ENCODE peak calls at places on chromosomes 3 and 15, in five cellular contexts. R is adrenal gland, U is esophagus squamous epithelium, L is choroid plexus epithelial cell, C is sigmoid colon. F is an unnamed sample.

GRCh38 chr15:41949400-41950126 is 22.8 kb downstream of the EHD4 start:
- DNase-seq in C (no peak), U (no peak), R (no peak), L (no peak), F (peak)

GRCh38 chr3:164791263-164791662 is 287.0 kb downstream of the SI start:
- DNase-seq in R (no peak), L (no peak), U (no peak), C (no peak), F (no peak)

GRCh38 chr15:68407886-68408500 is 24.0 kb downstream of the ITGA11 start:
- DNase-seq in C (peak), U (no peak), L (no peak), R (no peak), F (no peak)

GRCh38 chr3:16319307-16319706 is 54.3 kb downstream of the OXNAD1 start:
- DNase-seq in C (no peak), U (no peak), R (no peak), L (no peak), F (no peak)

GRCh38 chr3:154304116-154304786 is 20.0 kb downstream of the DHX36 start:
- DNase-seq in R (no peak), C (no peak), L (peak), U (no peak), F (peak)

GRCh38 chr3:141362736-141363135 is 5.6 kb upstream of the ZBTB38 start:
- DNase-seq in U (no peak), C (no peak), R (no peak), L (no peak), F (no peak)

GRCh38 chr3:44950273-44950672 is 25.7 kb downstream of the ZDHHC3 start:
- DNase-seq in R (no peak), C (no peak), U (no peak), L (no peak), F (no peak)

GRCh38 chr3:115381573-115381912 is 234.5 kb upstream of the ZBTB20 start:
- DNase-seq in U (no peak), L (no peak), C (no peak), R (no peak), F (peak)

GRCh38 chr3:24639061-24639460 is 144.4 kb upstream of the THRB start:
- DNase-seq in R (no peak), C (no peak), L (no peak), U (no peak), F (no peak)

GRCh38 chr3:24645047-24645446 is 150.4 kb upstream of the THRB start:
- DNase-seq in R (no peak), U (no peak), L (no peak), C (no peak), F (no peak)

GRCh38 chr3:24641628-24642027 is 147.0 kb upstream of the THRB start:
- DNase-seq in L (no peak), R (no peak), C (no peak), U (no peak), F (no peak)

GRCh38 chr3:24639640-24640329 is 145.1 kb upstream of the THRB start:
- DNase-seq in L (no peak), U (no peak), C (no peak), R (no peak), F (peak)

GRCh38 chr3:24640330-24640877 is 145.8 kb upstream of the THRB start:
- DNase-seq in U (no peak), C (no peak), L (peak), R (peak), F (peak)
- TF ChIP-seq CTCF in U (peak), C (no peak), L (peak), R (peak), F (peak)

DNA sequence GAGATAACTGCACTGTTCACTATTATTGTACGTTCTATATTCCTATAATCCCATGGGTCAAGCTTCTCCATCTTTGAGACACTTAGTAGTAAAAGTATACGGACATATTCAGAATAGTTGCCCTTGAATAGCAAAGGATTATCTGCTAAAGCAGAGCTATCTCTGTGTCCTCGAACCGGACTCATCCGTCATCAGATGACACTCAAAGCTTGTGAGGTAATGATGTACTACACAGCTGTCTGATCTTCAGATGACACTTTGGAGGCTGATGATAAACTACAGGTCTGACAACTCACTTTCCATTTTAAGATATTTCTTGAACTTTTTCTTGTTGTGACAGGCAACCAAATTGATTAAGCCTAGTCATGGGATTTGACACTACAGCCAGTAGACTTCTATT is 240.2 kb downstream of the SCAPER start:
- DNase-seq in U (no peak), C (no peak), R (no peak), L (no peak), F (no peak)
- H3K4me3 ChIP-seq in U (no peak), C (no peak), R (no peak), L (no peak), F (no peak)

DNA sequence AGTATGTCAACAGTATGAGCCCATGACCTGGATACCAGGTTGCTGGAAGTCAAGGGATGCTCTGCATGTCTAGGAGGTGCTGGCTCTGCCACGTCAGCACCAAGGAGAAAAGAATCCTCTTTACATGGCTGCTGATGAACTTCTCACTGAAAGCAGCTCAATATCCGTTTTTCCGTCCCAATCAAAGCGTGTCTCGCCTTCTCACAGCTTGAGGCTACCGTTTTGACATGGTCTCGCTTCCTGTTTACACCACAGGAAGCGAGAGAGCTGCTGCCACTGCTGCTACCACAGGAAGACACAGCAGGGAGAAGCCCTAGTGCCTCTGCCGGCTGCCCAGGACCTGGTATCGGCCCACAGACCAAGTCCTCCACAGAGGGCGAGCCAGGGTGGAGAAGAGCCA is 27.3 kb downstream of the STARD5 start:
- DNase-seq in L (peak), C (peak), R (peak), U (no peak), F (no peak)
- TF ChIP-seq CTCF in L (no peak), C (no peak), R (no peak), U (no peak), F (no peak)

GRCh38 chr15:24943361-24943760 is 11.4 kb upstream of the SNRPN start:
- DNase-seq in U (no peak), C (no peak), L (no peak), R (no peak), F (no peak)

GRCh38 chr15:24945711-24946110 is 9.1 kb upstream of the SNRPN start:
- DNase-seq in R (no peak), L (no peak), U (no peak), C (no peak), F (no peak)

GRCh38 chr15:24948495-24948894 is 6.3 kb upstream of the SNRPN start:
- DNase-seq in R (no peak), C (no peak), U (no peak), L (no peak), F (no peak)

DNA sequence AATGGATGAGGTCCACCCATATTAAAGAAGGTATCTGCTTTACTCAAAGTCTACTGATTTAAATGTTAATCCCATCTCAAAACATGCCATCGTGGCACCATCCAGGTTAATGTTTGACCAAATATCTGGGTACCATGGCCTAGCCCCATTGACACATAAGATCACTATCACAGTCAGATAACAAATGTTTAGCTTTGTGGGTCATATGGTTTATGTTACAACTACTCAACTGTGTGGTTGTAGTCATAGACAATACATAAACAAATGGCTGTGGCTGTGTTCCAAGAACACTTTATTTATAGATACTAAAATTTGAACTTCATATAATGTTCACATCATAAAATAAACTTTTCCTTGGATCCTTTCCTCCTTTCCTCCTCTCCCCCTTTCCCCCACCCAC is 9.8 kb upstream of the SNRPN start:
- DNase-seq in U (no peak), R (no peak), C (no peak), L (no peak), F (no peak)
- H3K4me3 ChIP-seq in U (no peak), R (no peak), C (no peak), L (no peak), F (no peak)

GRCh38 chr15:78565951-78566774 is 843 bp downstream of the CHRNA5 start:
- DNase-seq in U (no peak), L (peak), R (no peak), C (no peak), F (peak)
- TF ChIP-seq CTCF in U (no peak), L (peak), R (no peak), C (peak), F (peak)